ENCODE peak calls at places on chromosome 1, in five cellular contexts. M is left colon, A is Calu3, R is posterior cingulate gyrus, Z is Right ventricle myocardium superior. V is an unnamed sample.

GRCh38 chr1:113515498-113515897 is 125.2 kb downstream of the MAGI3 start:
- DNase-seq in M (no peak), A (no peak), R (no peak), Z (no peak), V (no peak)

GRCh38 chr1:231091853-231092301 is 51.8 kb upstream of the FAM89A start:
- DNase-seq in M (peak), A (peak), R (no peak), Z (no peak), V (no peak)

GRCh38 chr1:23719162-23719820 is 24.0 kb upstream of the ELOA start:
- DNase-seq in M (no peak), A (no peak), R (no peak), Z (no peak), V (no peak)

GRCh38 chr1:243568793-243569192 is 281.2 kb downstream of the AKT3 start:
- DNase-seq in M (no peak), A (no peak), R (no peak), Z (no peak), V (no peak)

GRCh38 chr1:208029381-208030319 is 118.7 kb upstream of the CD34 start:
- DNase-seq in M (peak), A (no peak), R (no peak), Z (no peak), V (no peak)

GRCh38 chr1:73839922-73840321 is 358.1 kb downstream of the LRRIQ3 start:
- DNase-seq in M (peak), A (peak), R (no peak), Z (no peak), V (no peak)

GRCh38 chr1:154222918-154223317 is 2.2 kb downstream of the UBAP2L start:
- DNase-seq in M (no peak), A (no peak), R (no peak), Z (no peak), V (no peak)

GRCh38 chr1:207813946-207814345 is 62.1 kb downstream of the CD46 start:
- DNase-seq in M (no peak), A (no peak), R (no peak), Z (no peak), V (no peak)

GRCh38 chr1:240706150-240706904 is 94.4 kb upstream of the GREM2 start:
- DNase-seq in M (no peak), A (no peak), R (no peak), Z (no peak), V (no peak)

GRCh38 chr1:19863804-19864203 is 18.4 kb upstream of the OTUD3 start:
- DNase-seq in M (no peak), A (peak), R (no peak), Z (no peak), V (no peak)

GRCh38 chr1:94540440-94541174 is 952 bp downstream of the F3 start:
- DNase-seq in M (no peak), A (no peak), R (no peak), Z (no peak), V (no peak)

V was measured in stimulated activated naive CD4-positive, alpha-beta T cell treated with Interleukin-2 at 50 U/mL for 16 hours.